ENCODE peak calls at places on chromosomes 1 and 21, in seven cellular contexts. One of them, this sample, is unnamed.

GRCh38 chr1:41730806-41731205 is 187.9 kb downstream of the HIVEP3 start:
- DNase-seq in PC-3: no peak
- DNase-seq in GM23248: no peak
- DNase-seq in iPS DF 6.9: no peak
- DNase-seq in upper lobe of right lung: no peak
- DNase-seq in A549: no peak
- DNase-seq in caudate nucleus: no peak
- DNase-seq in this sample: no peak

GRCh38 chr1:155202731-155203515 is 4.8 kb downstream of the THBS3 start:
- DNase-seq in iPS DF 6.9: no peak
- DNase-seq in caudate nucleus: no peak
- DNase-seq in A549: no peak
- DNase-seq in PC-3: no peak
- DNase-seq in upper lobe of right lung: no peak
- DNase-seq in GM23248: no peak
- DNase-seq in this sample: no peak

GRCh38 chr1:197763307-197763706 is 12.0 kb downstream of the DENND1B start:
- DNase-seq in A549: no peak
- DNase-seq in caudate nucleus: no peak
- DNase-seq in iPS DF 6.9: no peak
- DNase-seq in PC-3: peak; percentile 28
- DNase-seq in GM23248: peak; percentile 42
- DNase-seq in upper lobe of right lung: no peak
- DNase-seq in this sample: no peak

GRCh38 chr1:192516776-192517297 is 58.7 kb upstream of the RGS1 start:
- DNase-seq in upper lobe of right lung: no peak
- DNase-seq in caudate nucleus: no peak
- DNase-seq in iPS DF 6.9: no peak
- DNase-seq in A549: no peak
- DNase-seq in GM23248: no peak
- DNase-seq in PC-3: peak; percentile 66
- DNase-seq in this sample: no peak

GRCh38 chr1:185208626-185209170 is 51.7 kb downstream of the SWT1 start:
- DNase-seq in caudate nucleus: no peak
- DNase-seq in upper lobe of right lung: no peak
- DNase-seq in A549: no peak
- DNase-seq in iPS DF 6.9: no peak
- DNase-seq in GM23248: no peak
- DNase-seq in PC-3: peak; percentile 12
- DNase-seq in this sample: no peak

GRCh38 chr1:244409648-244410164 is 42.0 kb downstream of the ADSS2 start:
- DNase-seq in caudate nucleus: no peak
- DNase-seq in iPS DF 6.9: no peak
- DNase-seq in PC-3: no peak
- DNase-seq in A549: no peak
- DNase-seq in GM23248: no peak
- DNase-seq in upper lobe of right lung: no peak
- DNase-seq in this sample: no peak

GRCh38 chr1:240192851-240193250 is 101.2 kb downstream of the FMN2 start:
- DNase-seq in iPS DF 6.9: no peak
- DNase-seq in PC-3: no peak
- DNase-seq in GM23248: no peak
- DNase-seq in caudate nucleus: no peak
- DNase-seq in upper lobe of right lung: no peak
- DNase-seq in A549: no peak
- DNase-seq in this sample: no peak

GRCh38 chr1:156114101-156114918 is at the start of gene LMNA:
- DNase-seq in GM23248: peak; percentile 98
- DNase-seq in iPS DF 6.9: no peak
- DNase-seq in caudate nucleus: peak; percentile 72
- DNase-seq in PC-3: peak; percentile 98
- DNase-seq in A549: peak; percentile 96
- DNase-seq in upper lobe of right lung: peak; percentile 95
- DNase-seq in this sample: peak; percentile 92

GRCh38 chr1:97901017-97901658 is 19.7 kb downstream of the DPYD start:
- DNase-seq in iPS DF 6.9: no peak
- DNase-seq in PC-3: no peak
- DNase-seq in upper lobe of right lung: no peak
- DNase-seq in A549: no peak
- DNase-seq in GM23248: peak; percentile 73
- DNase-seq in caudate nucleus: no peak
- DNase-seq in this sample: no peak

GRCh38 chr1:25030674-25031589 is 100.9 kb upstream of the RUNX3 start:
- DNase-seq in GM23248: peak; percentile 60
- DNase-seq in A549: no peak
- DNase-seq in caudate nucleus: no peak
- DNase-seq in PC-3: peak; percentile 48
- DNase-seq in upper lobe of right lung: no peak
- DNase-seq in iPS DF 6.9: no peak
- DNase-seq in this sample: no peak

GRCh38 chr1:93827633-93828436 is 51.2 kb downstream of the DNTTIP2 start:
- DNase-seq in upper lobe of right lung: no peak
- DNase-seq in iPS DF 6.9: no peak
- DNase-seq in A549: peak; percentile 45
- DNase-seq in caudate nucleus: no peak
- DNase-seq in PC-3: peak; percentile 63
- DNase-seq in GM23248: peak; percentile 46
- DNase-seq in this sample: no peak

GRCh38 chr1:4056989-4057388 is 156.9 kb upstream of the C1orf174 start:
- DNase-seq in caudate nucleus: no peak
- DNase-seq in iPS DF 6.9: no peak
- DNase-seq in A549: no peak
- DNase-seq in PC-3: no peak
- DNase-seq in GM23248: no peak
- DNase-seq in upper lobe of right lung: no peak
- DNase-seq in this sample: no peak

GRCh38 chr1:212368073-212368484 is 46.6 kb downstream of the PACC1 start:
- DNase-seq in GM23248: peak; percentile 84
- DNase-seq in iPS DF 6.9: peak; percentile 58
- DNase-seq in A549: peak; percentile 74
- DNase-seq in caudate nucleus: no peak
- DNase-seq in upper lobe of right lung: no peak
- DNase-seq in PC-3: peak; percentile 94
- DNase-seq in this sample: peak; percentile 52

GRCh38 chr1:67350783-67351182 is 43.1 kb downstream of the IL12RB2 start:
- DNase-seq in caudate nucleus: no peak
- DNase-seq in A549: no peak
- DNase-seq in upper lobe of right lung: no peak
- DNase-seq in iPS DF 6.9: no peak
- DNase-seq in PC-3: no peak
- DNase-seq in GM23248: no peak
- DNase-seq in this sample: no peak

GRCh38 chr1:245085508-245086095 is 69.2 kb upstream of the KIF26B start:
- DNase-seq in upper lobe of right lung: no peak
- DNase-seq in GM23248: peak; percentile 98
- DNase-seq in PC-3: peak; percentile 75
- DNase-seq in caudate nucleus: no peak
- DNase-seq in iPS DF 6.9: no peak
- DNase-seq in A549: peak; percentile 12
- DNase-seq in this sample: no peak

GRCh38 chr21:15015622-15016471 is 49.0 kb downstream of the NRIP1 start:
- DNase-seq in upper lobe of right lung: no peak
- DNase-seq in PC-3: peak; percentile 79
- DNase-seq in GM23248: peak; percentile 95
- DNase-seq in caudate nucleus: no peak
- DNase-seq in A549: peak; percentile 40
- DNase-seq in iPS DF 6.9: no peak
- DNase-seq in this sample: no peak

GRCh38 chr21:36694041-36694515 is 4.8 kb upstream of the SIM2 start:
- DNase-seq in upper lobe of right lung: no peak
- DNase-seq in A549: no peak
- DNase-seq in GM23248: no peak
- DNase-seq in iPS DF 6.9: no peak
- DNase-seq in caudate nucleus: no peak
- DNase-seq in PC-3: no peak
- DNase-seq in this sample: no peak

GRCh38 chr1:12173631-12174121 is 6.9 kb downstream of the TNFRSF1B start:
- DNase-seq in GM23248: no peak
- DNase-seq in upper lobe of right lung: no peak
- DNase-seq in caudate nucleus: no peak
- DNase-seq in A549: no peak
- DNase-seq in iPS DF 6.9: no peak
- DNase-seq in PC-3: no peak
- DNase-seq in this sample: peak; percentile 29

GRCh38 chr1:230620666-230621065 is 21.6 kb upstream of the COG2 start:
- DNase-seq in GM23248: no peak
- DNase-seq in upper lobe of right lung: no peak
- DNase-seq in A549: no peak
- DNase-seq in PC-3: no peak
- DNase-seq in caudate nucleus: no peak
- DNase-seq in iPS DF 6.9: no peak
- DNase-seq in this sample: no peak

GRCh38 chr21:33924079-33924765 is 8.6 kb upstream of the ATP5PO start:
- DNase-seq in iPS DF 6.9: peak; percentile 73
- DNase-seq in upper lobe of right lung: peak; percentile 92
- DNase-seq in PC-3: peak; percentile 90
- DNase-seq in A549: peak; percentile 76
- DNase-seq in caudate nucleus: peak; percentile 79
- DNase-seq in GM23248: peak; percentile 88
- DNase-seq in this sample: peak; percentile 64

GRCh38 chr21:35461700-35462099 is 412.6 kb upstream of the RUNX1 start:
- DNase-seq in upper lobe of right lung: no peak
- DNase-seq in caudate nucleus: no peak
- DNase-seq in iPS DF 6.9: no peak
- DNase-seq in A549: peak; percentile 2
- DNase-seq in PC-3: no peak
- DNase-seq in GM23248: no peak
- DNase-seq in this sample: no peak

GRCh38 chr1:167159782-167160181 is 60.9 kb upstream of the POU2F1 start:
- DNase-seq in upper lobe of right lung: no peak
- DNase-seq in A549: no peak
- DNase-seq in caudate nucleus: no peak
- DNase-seq in iPS DF 6.9: no peak
- DNase-seq in PC-3: no peak
- DNase-seq in GM23248: no peak
- DNase-seq in this sample: no peak

GRCh38 chr1:167158813-167159275 is 61.8 kb upstream of the POU2F1 start:
- DNase-seq in GM23248: no peak
- DNase-seq in PC-3: peak; percentile 37
- DNase-seq in caudate nucleus: no peak
- DNase-seq in upper lobe of right lung: no peak
- DNase-seq in A549: no peak
- DNase-seq in iPS DF 6.9: no peak
- DNase-seq in this sample: no peak

GRCh38 chr1:167165219-167165618 is 55.5 kb upstream of the POU2F1 start:
- DNase-seq in GM23248: no peak
- DNase-seq in caudate nucleus: no peak
- DNase-seq in upper lobe of right lung: no peak
- DNase-seq in PC-3: no peak
- DNase-seq in A549: no peak
- DNase-seq in iPS DF 6.9: no peak
- DNase-seq in this sample: no peak

GRCh38 chr1:167161242-167161641 is 59.4 kb upstream of the POU2F1 start:
- DNase-seq in iPS DF 6.9: no peak
- DNase-seq in upper lobe of right lung: no peak
- DNase-seq in caudate nucleus: no peak
- DNase-seq in A549: peak; percentile 10
- DNase-seq in PC-3: peak; percentile 89
- DNase-seq in GM23248: no peak
- DNase-seq in this sample: no peak

DNA sequence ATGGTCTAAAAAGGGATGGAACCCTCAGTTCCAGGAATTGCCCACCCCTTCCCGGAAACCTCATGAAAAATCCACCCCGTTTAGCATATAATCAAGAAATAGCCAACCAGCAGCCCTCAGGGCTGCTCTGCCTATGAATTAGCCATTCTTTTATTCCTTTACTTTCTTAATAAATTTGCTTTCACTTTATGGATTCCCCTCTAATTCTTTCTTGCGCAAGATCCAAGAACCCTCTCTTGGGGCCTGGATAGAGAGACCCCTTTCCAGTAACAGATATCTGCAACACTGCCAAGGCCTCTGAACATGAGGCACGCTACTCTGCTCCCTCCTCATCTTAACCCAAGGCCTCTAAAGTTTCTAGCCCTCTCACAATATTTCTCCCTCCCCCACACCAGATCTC is 58.9 kb upstream of the POU2F1 start:
- DNase-seq in caudate nucleus: no peak
- DNase-seq in PC-3: no peak
- DNase-seq in iPS DF 6.9: no peak
- DNase-seq in upper lobe of right lung: no peak
- DNase-seq in A549: no peak
- DNase-seq in GM23248: no peak
- DNase-seq in this sample: no peak
- H3K27ac ChIP-seq in caudate nucleus: no peak overlapping the region
- H3K27ac ChIP-seq in PC-3: no peak overlapping the region
- H3K27ac ChIP-seq in iPS DF 6.9: no peak overlapping the region
- H3K27ac ChIP-seq in upper lobe of right lung: no peak overlapping the region
- H3K27ac ChIP-seq in A549: no peak overlapping the region
- H3K27ac ChIP-seq in GM23248: no peak overlapping the region
- H3K27ac ChIP-seq in this sample: no peak overlapping the region

GRCh38 chr1:117770981-117771531 is 158.4 kb downstream of the GDAP2 start:
- DNase-seq in GM23248: no peak
- DNase-seq in upper lobe of right lung: no peak
- DNase-seq in caudate nucleus: no peak
- DNase-seq in A549: no peak
- DNase-seq in PC-3: no peak
- DNase-seq in iPS DF 6.9: no peak
- DNase-seq in this sample: no peak
- H3K27ac ChIP-seq in GM23248: no peak overlapping the region
- H3K27ac ChIP-seq in upper lobe of right lung: no peak overlapping the region
- H3K27ac ChIP-seq in caudate nucleus: no peak overlapping the region
- H3K27ac ChIP-seq in A549: no peak overlapping the region
- H3K27ac ChIP-seq in PC-3: no peak overlapping the region
- H3K27ac ChIP-seq in iPS DF 6.9: no peak overlapping the region
- H3K27ac ChIP-seq in this sample: no peak overlapping the region

DNA sequence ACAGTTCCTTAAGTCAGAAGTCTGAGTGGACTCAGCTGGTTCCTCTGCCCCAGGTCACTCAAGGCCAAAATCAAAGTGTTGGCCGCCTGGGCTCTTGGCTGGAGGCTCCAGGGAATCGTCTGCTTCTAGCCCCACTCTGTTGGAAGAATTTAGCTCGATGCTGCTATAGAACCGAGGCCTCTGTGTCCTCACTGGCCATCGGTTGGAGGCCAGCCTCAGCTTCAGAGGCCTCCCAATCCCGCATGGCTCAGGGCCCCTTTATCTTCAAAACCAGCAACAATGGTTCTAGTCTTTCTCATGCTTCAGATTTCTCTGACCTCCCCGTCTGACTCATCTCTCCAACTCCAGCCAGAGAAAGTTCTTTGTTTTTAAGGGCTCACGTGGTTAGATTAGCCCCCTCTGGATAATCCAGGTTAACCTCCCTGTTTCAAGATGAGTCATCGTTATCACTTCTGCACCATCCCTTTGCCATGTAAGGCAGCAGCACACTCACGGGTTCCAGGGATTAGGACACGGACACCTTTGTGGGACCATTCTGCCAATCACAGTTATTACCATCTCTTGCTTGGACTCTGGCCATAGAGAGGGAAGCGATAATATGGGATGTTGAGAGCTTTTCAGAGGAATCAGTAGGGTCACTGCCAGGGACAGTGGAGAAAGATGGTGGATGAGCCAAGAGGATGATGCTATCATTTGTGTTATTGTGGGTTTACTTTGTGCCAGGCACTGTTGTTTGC is 13.6 kb downstream of the FHAD1 start:
- DNase-seq in upper lobe of right lung: peak; percentile 35
- DNase-seq in PC-3: peak; percentile 44
- DNase-seq in GM23248: peak; percentile 29
- DNase-seq in iPS DF 6.9: no peak
- DNase-seq in A549: no peak
- DNase-seq in caudate nucleus: no peak
- DNase-seq in this sample: no peak
- H3K27ac ChIP-seq in upper lobe of right lung: peak overlapping the region; percentile 70
- H3K27ac ChIP-seq in PC-3: no peak overlapping the region
- H3K27ac ChIP-seq in GM23248: no peak overlapping the region
- H3K27ac ChIP-seq in iPS DF 6.9: no peak overlapping the region
- H3K27ac ChIP-seq in A549: peak overlapping the region; percentile 81
- H3K27ac ChIP-seq in caudate nucleus: peak overlapping the region; percentile 67
- H3K27ac ChIP-seq in this sample: no peak overlapping the region

GRCh38 chr1:21822349-21822748 is 10.3 kb downstream of the LDLRAD2 start:
- DNase-seq in GM23248: peak; percentile 33
- DNase-seq in caudate nucleus: no peak
- DNase-seq in A549: no peak
- DNase-seq in PC-3: no peak
- DNase-seq in iPS DF 6.9: peak; percentile 22
- DNase-seq in upper lobe of right lung: no peak
- DNase-seq in this sample: no peak
- H3K27ac ChIP-seq in GM23248: no peak overlapping the region
- H3K27ac ChIP-seq in caudate nucleus: no peak overlapping the region
- H3K27ac ChIP-seq in A549: no peak overlapping the region
- H3K27ac ChIP-seq in PC-3: no peak overlapping the region
- H3K27ac ChIP-seq in iPS DF 6.9: no peak overlapping the region
- H3K27ac ChIP-seq in upper lobe of right lung: no peak overlapping the region
- H3K27ac ChIP-seq in this sample: no peak overlapping the region